ENCODE peak calls at places on chromosomes 12 and 14, in six cellular contexts. One of them, this sample, is unnamed.
A peak's percentile ranks its signal among the peaks of the same experiment; 100 is the strongest.

GRCh38 chr14:31228533-31228932 is 20.9 kb upstream of the HECTD1 start:
- DNase-seq in upper lobe of left lung: no peak
- DNase-seq in testis: no peak
- DNase-seq in uterus: no peak
- DNase-seq in right lobe of liver: no peak
- DNase-seq in IMR-90: no peak
- DNase-seq in this sample: no peak

GRCh38 chr12:103780093-103780440 is 61.0 kb downstream of the NT5DC3 start:
- DNase-seq in upper lobe of left lung: no peak
- DNase-seq in right lobe of liver: no peak
- DNase-seq in uterus: no peak
- DNase-seq in IMR-90: peak; percentile 46
- DNase-seq in testis: no peak
- DNase-seq in this sample: peak; percentile 14

GRCh38 chr12:14854586-14855163 is 11.3 kb upstream of the ART4 start:
- DNase-seq in uterus: no peak
- DNase-seq in testis: no peak
- DNase-seq in IMR-90: peak; percentile 16
- DNase-seq in right lobe of liver: no peak
- DNase-seq in upper lobe of left lung: no peak
- DNase-seq in this sample: no peak

GRCh38 chr14:39266871-39267591 is 33.3 kb downstream of the MIA2 start:
- DNase-seq in upper lobe of left lung: peak; percentile 95
- DNase-seq in uterus: peak; percentile 80
- DNase-seq in testis: peak; percentile 89
- DNase-seq in right lobe of liver: peak; percentile 86
- DNase-seq in IMR-90: peak; percentile 81
- DNase-seq in this sample: peak; percentile 77

GRCh38 chr14:87847216-87847615 is 145.8 kb downstream of the GALC start:
- DNase-seq in IMR-90: no peak
- DNase-seq in uterus: no peak
- DNase-seq in upper lobe of left lung: no peak
- DNase-seq in testis: no peak
- DNase-seq in right lobe of liver: no peak
- DNase-seq in this sample: no peak

GRCh38 chr14:31457665-31458659 is 656 bp upstream of the DTD2 start:
- DNase-seq in IMR-90: no peak
- DNase-seq in upper lobe of left lung: no peak
- DNase-seq in uterus: no peak
- DNase-seq in testis: no peak
- DNase-seq in right lobe of liver: no peak
- DNase-seq in this sample: no peak

GRCh38 chr12:38139456-38139855 is 177.1 kb upstream of the ALG10B start:
- DNase-seq in IMR-90: no peak
- DNase-seq in uterus: no peak
- DNase-seq in upper lobe of left lung: no peak
- DNase-seq in right lobe of liver: no peak
- DNase-seq in testis: no peak
- DNase-seq in this sample: no peak

GRCh38 chr12:93011100-93011499 is 82.0 kb upstream of the EEA1 start:
- DNase-seq in uterus: no peak
- DNase-seq in right lobe of liver: no peak
- DNase-seq in upper lobe of left lung: no peak
- DNase-seq in testis: no peak
- DNase-seq in IMR-90: no peak
- DNase-seq in this sample: no peak

GRCh38 chr12:107027304-107028053 is 40.5 kb upstream of the MTERF2 start:
- DNase-seq in IMR-90: peak; percentile 96
- DNase-seq in upper lobe of left lung: no peak
- DNase-seq in right lobe of liver: no peak
- DNase-seq in uterus: no peak
- DNase-seq in testis: peak; percentile 22
- DNase-seq in this sample: no peak

GRCh38 chr12:105820407-105821140 is 318.2 kb downstream of the NUAK1 start:
- DNase-seq in uterus: peak; percentile 37
- DNase-seq in IMR-90: peak; percentile 22
- DNase-seq in right lobe of liver: peak; percentile 51
- DNase-seq in testis: peak; percentile 68
- DNase-seq in upper lobe of left lung: no peak
- DNase-seq in this sample: peak; percentile 84

GRCh38 chr12:19130224-19131019 is 889 bp downstream of the PLEKHA5 start:
- DNase-seq in upper lobe of left lung: peak; percentile 85
- DNase-seq in uterus: peak; percentile 34
- DNase-seq in testis: peak; percentile 31
- DNase-seq in right lobe of liver: peak; percentile 55
- DNase-seq in IMR-90: no peak
- DNase-seq in this sample: peak; percentile 46

GRCh38 chr14:55071870-55072640 is 20.6 kb downstream of the MAPK1IP1L start:
- DNase-seq in uterus: peak; percentile 46
- DNase-seq in IMR-90: peak; percentile 94
- DNase-seq in upper lobe of left lung: no peak
- DNase-seq in testis: peak; percentile 21
- DNase-seq in right lobe of liver: no peak
- DNase-seq in this sample: no peak

GRCh38 chr12:92108651-92109050 is 37.0 kb downstream of the BTG1 start:
- DNase-seq in uterus: peak; percentile 31
- DNase-seq in upper lobe of left lung: no peak
- DNase-seq in IMR-90: peak; percentile 78
- DNase-seq in right lobe of liver: no peak
- DNase-seq in testis: no peak
- DNase-seq in this sample: peak; percentile 8

GRCh38 chr12:576613-577110 is 86.6 kb downstream of the NINJ2 start:
- DNase-seq in right lobe of liver: no peak
- DNase-seq in upper lobe of left lung: no peak
- DNase-seq in uterus: no peak
- DNase-seq in IMR-90: no peak
- DNase-seq in testis: no peak
- DNase-seq in this sample: no peak
- H3K4me3 ChIP-seq in right lobe of liver: peak overlapping the region; percentile 20
- H3K4me3 ChIP-seq in upper lobe of left lung: no peak overlapping the region
- H3K4me3 ChIP-seq in uterus: no peak overlapping the region
- H3K4me3 ChIP-seq in IMR-90: no peak overlapping the region
- H3K4me3 ChIP-seq in testis: peak overlapping the region; percentile 41
- H3K4me3 ChIP-seq in this sample: no peak overlapping the region

GRCh38 chr12:113504917-113505316 is 33.2 kb upstream of the LHX5 start:
- DNase-seq in upper lobe of left lung: no peak
- DNase-seq in IMR-90: no peak
- DNase-seq in uterus: no peak
- DNase-seq in testis: no peak
- DNase-seq in right lobe of liver: no peak
- DNase-seq in this sample: no peak
- H3K27ac ChIP-seq in upper lobe of left lung: no peak overlapping the region
- H3K27ac ChIP-seq in IMR-90: no peak overlapping the region
- H3K27ac ChIP-seq in uterus: no peak overlapping the region
- H3K27ac ChIP-seq in testis: no peak overlapping the region
- H3K27ac ChIP-seq in right lobe of liver: no peak overlapping the region
- H3K27ac ChIP-seq in this sample: no peak overlapping the region

DNA sequence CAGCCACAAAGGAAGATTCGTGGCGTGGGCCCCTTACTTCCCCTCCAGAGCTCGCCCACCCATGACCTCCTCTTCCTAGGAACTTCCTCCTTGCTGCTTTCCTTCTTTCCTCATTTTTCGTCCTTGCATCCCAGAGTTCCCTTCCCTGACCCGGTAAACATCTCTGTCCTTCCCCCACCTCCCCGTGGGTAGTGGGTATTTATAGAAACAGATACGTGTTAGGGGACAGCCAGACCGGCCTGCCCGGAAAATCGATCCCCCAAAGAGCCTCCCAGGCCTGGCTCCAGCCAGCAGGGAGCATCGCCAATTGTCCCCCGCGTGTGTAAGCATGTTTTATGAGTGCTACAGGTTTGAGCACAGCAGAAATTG is 1.6 kb downstream of the DYRK2 start:
- DNase-seq in uterus: peak; percentile 21
- DNase-seq in testis: peak; percentile 41
- DNase-seq in right lobe of liver: peak; percentile 55
- DNase-seq in IMR-90: no peak
- DNase-seq in upper lobe of left lung: peak; percentile 21
- DNase-seq in this sample: peak; percentile 20
- TF ChIP-seq POLR2A in uterus: no peak
- TF ChIP-seq POLR2A in testis: no peak
- TF ChIP-seq POLR2A in right lobe of liver: no peak
- TF ChIP-seq POLR2A in IMR-90: no peak
- TF ChIP-seq POLR2A in upper lobe of left lung: no peak
- TF ChIP-seq POLR2A in this sample: no peak

DNA sequence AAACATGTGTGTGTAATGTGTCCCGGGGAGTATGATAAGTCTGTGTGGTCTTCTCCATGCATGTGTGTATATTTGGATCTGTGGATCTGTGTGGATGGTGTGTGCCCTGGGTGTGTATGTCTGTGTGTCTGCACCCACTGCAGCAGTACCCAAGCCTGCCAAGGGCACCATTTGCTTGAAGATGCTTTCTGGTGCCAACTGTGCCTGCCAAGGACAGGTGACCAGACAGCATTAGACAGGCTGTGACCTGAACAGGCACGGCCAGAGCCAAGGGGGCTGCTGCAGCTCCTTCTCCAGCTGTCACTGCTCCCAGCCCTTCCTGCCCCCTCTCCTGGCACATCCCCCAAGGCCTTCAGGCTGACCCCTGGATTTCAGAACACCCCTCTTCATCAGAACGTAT is 35.0 kb downstream of the DTX1 start:
- DNase-seq in uterus: no peak
- DNase-seq in IMR-90: no peak
- DNase-seq in testis: no peak
- DNase-seq in right lobe of liver: no peak
- DNase-seq in upper lobe of left lung: no peak
- DNase-seq in this sample: no peak
- H3K4me3 ChIP-seq in uterus: no peak overlapping the region
- H3K4me3 ChIP-seq in IMR-90: no peak overlapping the region
- H3K4me3 ChIP-seq in testis: no peak overlapping the region
- H3K4me3 ChIP-seq in right lobe of liver: no peak overlapping the region
- H3K4me3 ChIP-seq in upper lobe of left lung: no peak overlapping the region
- H3K4me3 ChIP-seq in this sample: no peak overlapping the region

GRCh38 chr12:6826734-6827436 is 1.3 kb upstream of the P3H3 start:
- DNase-seq in right lobe of liver: no peak
- DNase-seq in testis: no peak
- DNase-seq in uterus: no peak
- DNase-seq in IMR-90: no peak
- DNase-seq in upper lobe of left lung: peak; percentile 70
- DNase-seq in this sample: no peak

GRCh38 chr12:6828671-6829531 is 694 bp downstream of the P3H3 start:
- DNase-seq in upper lobe of left lung: peak; percentile 91
- DNase-seq in IMR-90: peak; percentile 50
- DNase-seq in testis: peak; percentile 70
- DNase-seq in uterus: peak; percentile 53
- DNase-seq in right lobe of liver: no peak
- DNase-seq in this sample: peak; percentile 71

GRCh38 chr12:6827982-6828670 is at the start of gene P3H3:
- DNase-seq in upper lobe of left lung: no peak
- DNase-seq in right lobe of liver: no peak
- DNase-seq in uterus: peak; percentile 64
- DNase-seq in testis: peak; percentile 43
- DNase-seq in IMR-90: peak; percentile 47
- DNase-seq in this sample: peak; percentile 25

GRCh38 chr12:6826125-6826733 is 2.0 kb upstream of the P3H3 start:
- DNase-seq in IMR-90: no peak
- DNase-seq in uterus: no peak
- DNase-seq in testis: no peak
- DNase-seq in right lobe of liver: no peak
- DNase-seq in upper lobe of left lung: no peak
- DNase-seq in this sample: no peak

DNA sequence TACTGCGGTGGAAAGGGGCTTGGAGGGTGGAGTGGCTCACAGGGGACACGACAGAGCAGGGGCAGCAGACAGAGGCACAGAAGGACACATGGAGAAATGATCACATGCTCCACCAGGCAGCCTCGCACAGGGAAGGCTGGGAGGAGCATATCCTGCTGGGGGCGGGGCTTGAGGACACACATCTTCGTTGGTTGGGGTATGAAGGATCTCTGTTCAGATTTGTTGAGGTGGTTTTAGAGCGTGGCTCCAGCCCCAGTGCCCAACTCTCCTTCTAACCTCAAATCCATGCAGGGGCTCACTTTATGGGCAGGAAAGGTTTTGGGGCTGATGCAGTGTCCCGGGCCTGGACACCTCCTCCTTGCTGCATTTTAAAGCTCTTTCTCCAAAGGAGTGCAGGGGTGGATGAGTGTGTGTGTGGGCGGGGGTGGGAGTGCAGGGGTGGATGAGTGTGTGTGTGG is 741 bp upstream of the P3H3 start:
- DNase-seq in upper lobe of left lung: no peak
- DNase-seq in uterus: peak; percentile 92
- DNase-seq in right lobe of liver: no peak
- DNase-seq in IMR-90: peak; percentile 79
- DNase-seq in testis: peak; percentile 91
- DNase-seq in this sample: peak; percentile 78
- H3K27ac ChIP-seq in upper lobe of left lung: no peak overlapping the region
- H3K27ac ChIP-seq in uterus: peak overlapping the region; percentile 90
- H3K27ac ChIP-seq in right lobe of liver: no peak overlapping the region
- H3K27ac ChIP-seq in IMR-90: peak overlapping the region; percentile 63
- H3K27ac ChIP-seq in testis: peak overlapping the region; percentile 72
- H3K27ac ChIP-seq in this sample: no peak overlapping the region

GRCh38 chr14:69331206-69331605 is 66.9 kb downstream of the ERH start:
- DNase-seq in uterus: no peak
- DNase-seq in IMR-90: no peak
- DNase-seq in testis: no peak
- DNase-seq in upper lobe of left lung: no peak
- DNase-seq in right lobe of liver: no peak
- DNase-seq in this sample: no peak

GRCh38 chr14:69335421-69335820 is 62.7 kb downstream of the ERH start:
- DNase-seq in right lobe of liver: no peak
- DNase-seq in testis: no peak
- DNase-seq in uterus: no peak
- DNase-seq in upper lobe of left lung: no peak
- DNase-seq in IMR-90: peak; percentile 33
- DNase-seq in this sample: no peak

GRCh38 chr14:69334576-69334975 is 63.5 kb downstream of the ERH start:
- DNase-seq in right lobe of liver: no peak
- DNase-seq in upper lobe of left lung: no peak
- DNase-seq in testis: no peak
- DNase-seq in uterus: no peak
- DNase-seq in IMR-90: no peak
- DNase-seq in this sample: no peak

GRCh38 chr14:69333791-69334337 is 64.2 kb downstream of the ERH start:
- DNase-seq in uterus: no peak
- DNase-seq in testis: no peak
- DNase-seq in upper lobe of left lung: no peak
- DNase-seq in IMR-90: no peak
- DNase-seq in right lobe of liver: no peak
- DNase-seq in this sample: no peak

DNA sequence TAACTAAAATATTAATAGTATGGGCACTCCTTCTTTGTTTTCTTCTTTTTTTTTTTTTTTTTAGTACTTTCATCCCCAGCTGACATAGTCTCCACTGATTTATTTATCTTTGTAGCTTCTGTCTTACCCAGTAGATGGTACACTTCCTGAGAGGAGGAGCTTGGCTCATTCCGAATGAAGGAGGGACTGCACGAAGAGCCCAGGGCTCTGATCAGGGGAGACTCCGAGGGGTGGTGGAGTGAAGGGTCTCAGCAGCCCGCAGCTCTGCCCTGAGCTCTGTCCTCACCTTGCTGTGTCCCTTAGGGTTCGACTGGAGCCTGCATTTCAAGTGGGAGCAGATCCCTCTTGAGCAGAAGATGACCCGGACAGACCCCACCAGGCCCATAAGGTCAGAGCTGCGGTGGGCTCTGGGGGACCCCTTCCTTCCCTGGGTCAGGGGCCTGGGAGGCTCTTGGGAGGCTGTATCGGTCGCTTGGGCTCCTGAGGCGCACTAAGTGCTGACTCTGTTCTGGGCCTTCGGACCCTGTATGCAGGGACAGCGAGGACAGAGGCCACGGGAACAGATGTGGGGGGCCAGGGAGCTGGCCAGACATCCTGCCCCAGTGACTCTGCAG is 65.2 kb downstream of the ERH start:
- DNase-seq in right lobe of liver: no peak
- DNase-seq in testis: no peak
- DNase-seq in IMR-90: no peak
- DNase-seq in upper lobe of left lung: no peak
- DNase-seq in uterus: no peak
- DNase-seq in this sample: no peak
- TF ChIP-seq POLR2A in right lobe of liver: no peak
- TF ChIP-seq POLR2A in testis: no peak
- TF ChIP-seq POLR2A in IMR-90: no peak
- TF ChIP-seq POLR2A in upper lobe of left lung: no peak
- TF ChIP-seq POLR2A in uterus: no peak
- TF ChIP-seq POLR2A in this sample: no peak

This sample was measured in thyroid gland.